ENCODE peak calls at places on chromosomes 6 and 20, in six cellular contexts. One of them, this sample, is unnamed.

GRCh38 chr20:3632311-3633004 is 30.7 kb downstream of the GFRA4 start:
- DNase-seq in left ventricle myocardium inferior: no peak
- DNase-seq in AG08396: no peak
- DNase-seq in lung: no peak
- DNase-seq in central memory CD4-positive, alpha-beta T cell: no peak
- DNase-seq in amniotic epithelial cell: no peak
- DNase-seq in this sample: no peak

GRCh38 chr6:36329798-36330291 is 6.8 kb downstream of the BNIP5 start:
- DNase-seq in left ventricle myocardium inferior: no peak
- DNase-seq in AG08396: no peak
- DNase-seq in lung: no peak
- DNase-seq in central memory CD4-positive, alpha-beta T cell: no peak
- DNase-seq in amniotic epithelial cell: no peak
- DNase-seq in this sample: no peak

GRCh38 chr6:105483492-105483891 is 80.6 kb upstream of the PREP start:
- DNase-seq in left ventricle myocardium inferior: no peak
- DNase-seq in AG08396: peak
- DNase-seq in lung: no peak
- DNase-seq in central memory CD4-positive, alpha-beta T cell: no peak
- DNase-seq in amniotic epithelial cell: peak
- DNase-seq in this sample: no peak

GRCh38 chr6:165008971-165009370 is 300.4 kb downstream of the C6orf118 start:
- DNase-seq in left ventricle myocardium inferior: no peak
- DNase-seq in AG08396: no peak
- DNase-seq in lung: no peak
- DNase-seq in central memory CD4-positive, alpha-beta T cell: no peak
- DNase-seq in amniotic epithelial cell: no peak
- DNase-seq in this sample: no peak

GRCh38 chr6:155245193-155245592 is 18.6 kb upstream of the CLDN20 start:
- DNase-seq in left ventricle myocardium inferior: no peak
- DNase-seq in AG08396: no peak
- DNase-seq in lung: no peak
- DNase-seq in central memory CD4-positive, alpha-beta T cell: no peak
- DNase-seq in amniotic epithelial cell: no peak
- DNase-seq in this sample: no peak

GRCh38 chr6:44224154-44224977 is 971 bp downstream of the SLC29A1 start:
- DNase-seq in left ventricle myocardium inferior: no peak
- DNase-seq in AG08396: peak
- DNase-seq in lung: no peak
- DNase-seq in central memory CD4-positive, alpha-beta T cell: no peak
- DNase-seq in amniotic epithelial cell: peak
- DNase-seq in this sample: no peak

GRCh38 chr20:61288331-61288784 is 36.3 kb downstream of the CDH4 start:
- DNase-seq in left ventricle myocardium inferior: no peak
- DNase-seq in AG08396: no peak
- DNase-seq in lung: no peak
- DNase-seq in central memory CD4-positive, alpha-beta T cell: no peak
- DNase-seq in amniotic epithelial cell: no peak
- DNase-seq in this sample: no peak

GRCh38 chr20:95215-95614 is 7.7 kb downstream of the DEFB125 start:
- DNase-seq in left ventricle myocardium inferior: no peak
- DNase-seq in AG08396: no peak
- DNase-seq in lung: no peak
- DNase-seq in central memory CD4-positive, alpha-beta T cell: no peak
- DNase-seq in amniotic epithelial cell: no peak
- DNase-seq in this sample: no peak

GRCh38 chr6:157892363-157892878 is 69.4 kb downstream of the SNX9 start:
- DNase-seq in left ventricle myocardium inferior: no peak
- DNase-seq in AG08396: no peak
- DNase-seq in lung: no peak
- DNase-seq in central memory CD4-positive, alpha-beta T cell: peak
- DNase-seq in amniotic epithelial cell: peak
- DNase-seq in this sample: no peak

GRCh38 chr6:20542927-20543602 is 8.8 kb downstream of the CDKAL1 start:
- DNase-seq in left ventricle myocardium inferior: no peak
- DNase-seq in AG08396: no peak
- DNase-seq in lung: no peak
- DNase-seq in central memory CD4-positive, alpha-beta T cell: no peak
- DNase-seq in amniotic epithelial cell: peak
- DNase-seq in this sample: no peak

GRCh38 chr20:58706150-58706892 is 13.7 kb downstream of the NPEPL1 start:
- DNase-seq in left ventricle myocardium inferior: no peak
- DNase-seq in AG08396: no peak
- DNase-seq in lung: no peak
- DNase-seq in central memory CD4-positive, alpha-beta T cell: no peak
- DNase-seq in amniotic epithelial cell: no peak
- DNase-seq in this sample: peak

GRCh38 chr6:151088599-151088935 is 151.2 kb upstream of the AKAP12 start:
- DNase-seq in left ventricle myocardium inferior: no peak
- DNase-seq in AG08396: no peak
- DNase-seq in lung: no peak
- DNase-seq in central memory CD4-positive, alpha-beta T cell: no peak
- DNase-seq in amniotic epithelial cell: no peak
- DNase-seq in this sample: no peak

GRCh38 chr6:11329841-11330765 is 97.6 kb upstream of the NEDD9 start:
- DNase-seq in left ventricle myocardium inferior: no peak
- DNase-seq in AG08396: no peak
- DNase-seq in lung: no peak
- DNase-seq in central memory CD4-positive, alpha-beta T cell: no peak
- DNase-seq in amniotic epithelial cell: no peak
- DNase-seq in this sample: peak

GRCh38 chr6:98627129-98627775 is 207.1 kb upstream of the POU3F2 start:
- DNase-seq in left ventricle myocardium inferior: no peak
- DNase-seq in AG08396: no peak
- DNase-seq in lung: no peak
- DNase-seq in central memory CD4-positive, alpha-beta T cell: no peak
- DNase-seq in amniotic epithelial cell: no peak
- DNase-seq in this sample: no peak

GRCh38 chr6:139820191-139820590 is 445.7 kb upstream of the CITED2 start:
- DNase-seq in left ventricle myocardium inferior: no peak
- DNase-seq in AG08396: peak
- DNase-seq in lung: no peak
- DNase-seq in central memory CD4-positive, alpha-beta T cell: no peak
- DNase-seq in amniotic epithelial cell: peak
- DNase-seq in this sample: no peak

GRCh38 chr6:44367686-44368085 is 19.8 kb upstream of the CDC5L start:
- DNase-seq in left ventricle myocardium inferior: no peak
- DNase-seq in AG08396: no peak
- DNase-seq in lung: no peak
- DNase-seq in central memory CD4-positive, alpha-beta T cell: no peak
- DNase-seq in amniotic epithelial cell: no peak
- DNase-seq in this sample: no peak

GRCh38 chr6:149493697-149494334 is 9.0 kb upstream of the ZC3H12D start:
- DNase-seq in left ventricle myocardium inferior: no peak
- DNase-seq in AG08396: no peak
- DNase-seq in lung: no peak
- DNase-seq in central memory CD4-positive, alpha-beta T cell: no peak
- DNase-seq in amniotic epithelial cell: no peak
- DNase-seq in this sample: no peak